ENCODE peak calls at places on chromosomes 6 and 20, in ten cellular contexts. One of them, this sample, is unnamed.

GRCh38 chr6:153231048-153231635 is 100.1 kb upstream of the RGS17 start:
- DNase-seq in AG04450: peak; percentile 2
- DNase-seq in activated T-cell treated with anti-CD3 and anti-CD28 coated beads, Interleukin-2, amount 50 U/mL, for 4 hours: no peak
- DNase-seq in neural progenitor cell: peak; percentile 79
- DNase-seq in glutamatergic neuron: peak; percentile 85
- DNase-seq in activated CD4-positive, CD25-positive, alpha-beta regulatory T cell treated with anti-CD3 and anti-CD28 coated beads, Interleukin-2, amount 50 U/mL, for 16 hours: no peak
- DNase-seq in H7: peak; percentile 28
- DNase-seq in tibial nerve: peak; percentile 35
- DNase-seq in activated CD4-positive, alpha-beta T cell treated with anti-CD3 and anti-CD28 coated beads, Interleukin-2, amount 50 U/mL, for 24 hours: no peak
- DNase-seq in SK-N-MC: no peak
- DNase-seq in this sample: no peak

GRCh38 chr6:20367716-20368485 is 33.8 kb upstream of the E2F3 start:
- DNase-seq in AG04450: no peak
- DNase-seq in activated T-cell treated with anti-CD3 and anti-CD28 coated beads, Interleukin-2, amount 50 U/mL, for 4 hours: peak; percentile 23
- DNase-seq in neural progenitor cell: no peak
- DNase-seq in glutamatergic neuron: no peak
- DNase-seq in activated CD4-positive, CD25-positive, alpha-beta regulatory T cell treated with anti-CD3 and anti-CD28 coated beads, Interleukin-2, amount 50 U/mL, for 16 hours: no peak
- DNase-seq in H7: no peak
- DNase-seq in tibial nerve: no peak
- DNase-seq in activated CD4-positive, alpha-beta T cell treated with anti-CD3 and anti-CD28 coated beads, Interleukin-2, amount 50 U/mL, for 24 hours: no peak
- DNase-seq in SK-N-MC: no peak
- DNase-seq in this sample: no peak

GRCh38 chr6:8526619-8527018 is 91.3 kb upstream of the SLC35B3 start:
- DNase-seq in AG04450: no peak
- DNase-seq in activated T-cell treated with anti-CD3 and anti-CD28 coated beads, Interleukin-2, amount 50 U/mL, for 4 hours: no peak
- DNase-seq in neural progenitor cell: peak; percentile 8
- DNase-seq in glutamatergic neuron: no peak
- DNase-seq in activated CD4-positive, CD25-positive, alpha-beta regulatory T cell treated with anti-CD3 and anti-CD28 coated beads, Interleukin-2, amount 50 U/mL, for 16 hours: no peak
- DNase-seq in H7: peak; percentile 4
- DNase-seq in tibial nerve: no peak
- DNase-seq in activated CD4-positive, alpha-beta T cell treated with anti-CD3 and anti-CD28 coated beads, Interleukin-2, amount 50 U/mL, for 24 hours: no peak
- DNase-seq in SK-N-MC: no peak
- DNase-seq in this sample: no peak

GRCh38 chr20:62511915-62512610 is 36.3 kb upstream of the GATA5 start:
- DNase-seq in AG04450: no peak
- DNase-seq in activated T-cell treated with anti-CD3 and anti-CD28 coated beads, Interleukin-2, amount 50 U/mL, for 4 hours: no peak
- DNase-seq in neural progenitor cell: no peak
- DNase-seq in glutamatergic neuron: peak; percentile 78
- DNase-seq in activated CD4-positive, CD25-positive, alpha-beta regulatory T cell treated with anti-CD3 and anti-CD28 coated beads, Interleukin-2, amount 50 U/mL, for 16 hours: no peak
- DNase-seq in H7: no peak
- DNase-seq in tibial nerve: no peak
- DNase-seq in activated CD4-positive, alpha-beta T cell treated with anti-CD3 and anti-CD28 coated beads, Interleukin-2, amount 50 U/mL, for 24 hours: no peak
- DNase-seq in SK-N-MC: no peak
- DNase-seq in this sample: no peak

GRCh38 chr6:111614833-111615582 is 9.3 kb upstream of the TRAF3IP2 start:
- DNase-seq in AG04450: no peak
- DNase-seq in activated T-cell treated with anti-CD3 and anti-CD28 coated beads, Interleukin-2, amount 50 U/mL, for 4 hours: no peak
- DNase-seq in neural progenitor cell: peak; percentile 67
- DNase-seq in glutamatergic neuron: peak; percentile 65
- DNase-seq in activated CD4-positive, CD25-positive, alpha-beta regulatory T cell treated with anti-CD3 and anti-CD28 coated beads, Interleukin-2, amount 50 U/mL, for 16 hours: no peak
- DNase-seq in H7: peak; percentile 76
- DNase-seq in tibial nerve: no peak
- DNase-seq in activated CD4-positive, alpha-beta T cell treated with anti-CD3 and anti-CD28 coated beads, Interleukin-2, amount 50 U/mL, for 24 hours: no peak
- DNase-seq in SK-N-MC: no peak
- DNase-seq in this sample: no peak

GRCh38 chr6:112443118-112443641 is 96.0 kb downstream of the RFPL4B start:
- DNase-seq in AG04450: no peak
- DNase-seq in activated T-cell treated with anti-CD3 and anti-CD28 coated beads, Interleukin-2, amount 50 U/mL, for 4 hours: no peak
- DNase-seq in neural progenitor cell: peak; percentile 59
- DNase-seq in glutamatergic neuron: no peak
- DNase-seq in activated CD4-positive, CD25-positive, alpha-beta regulatory T cell treated with anti-CD3 and anti-CD28 coated beads, Interleukin-2, amount 50 U/mL, for 16 hours: no peak
- DNase-seq in H7: no peak
- DNase-seq in tibial nerve: no peak
- DNase-seq in activated CD4-positive, alpha-beta T cell treated with anti-CD3 and anti-CD28 coated beads, Interleukin-2, amount 50 U/mL, for 24 hours: no peak
- DNase-seq in SK-N-MC: no peak
- DNase-seq in this sample: no peak

GRCh38 chr6:154350293-154350692 is 6.3 kb downstream of the IPCEF1 start:
- DNase-seq in AG04450: no peak
- DNase-seq in activated T-cell treated with anti-CD3 and anti-CD28 coated beads, Interleukin-2, amount 50 U/mL, for 4 hours: no peak
- DNase-seq in neural progenitor cell: no peak
- DNase-seq in glutamatergic neuron: no peak
- DNase-seq in activated CD4-positive, CD25-positive, alpha-beta regulatory T cell treated with anti-CD3 and anti-CD28 coated beads, Interleukin-2, amount 50 U/mL, for 16 hours: no peak
- DNase-seq in H7: no peak
- DNase-seq in tibial nerve: no peak
- DNase-seq in activated CD4-positive, alpha-beta T cell treated with anti-CD3 and anti-CD28 coated beads, Interleukin-2, amount 50 U/mL, for 24 hours: no peak
- DNase-seq in SK-N-MC: no peak
- DNase-seq in this sample: no peak

GRCh38 chr6:167949121-167949684 is 48.3 kb upstream of the KIF25 start:
- DNase-seq in AG04450: no peak
- DNase-seq in activated T-cell treated with anti-CD3 and anti-CD28 coated beads, Interleukin-2, amount 50 U/mL, for 4 hours: no peak
- DNase-seq in neural progenitor cell: no peak
- DNase-seq in glutamatergic neuron: no peak
- DNase-seq in activated CD4-positive, CD25-positive, alpha-beta regulatory T cell treated with anti-CD3 and anti-CD28 coated beads, Interleukin-2, amount 50 U/mL, for 16 hours: no peak
- DNase-seq in H7: no peak
- DNase-seq in tibial nerve: no peak
- DNase-seq in activated CD4-positive, alpha-beta T cell treated with anti-CD3 and anti-CD28 coated beads, Interleukin-2, amount 50 U/mL, for 24 hours: no peak
- DNase-seq in SK-N-MC: no peak
- DNase-seq in this sample: no peak

GRCh38 chr6:155314773-155315515 is 660 bp upstream of the TFB1M start:
- DNase-seq in AG04450: peak; percentile 51
- DNase-seq in activated T-cell treated with anti-CD3 and anti-CD28 coated beads, Interleukin-2, amount 50 U/mL, for 4 hours: no peak
- DNase-seq in neural progenitor cell: no peak
- DNase-seq in glutamatergic neuron: no peak
- DNase-seq in activated CD4-positive, CD25-positive, alpha-beta regulatory T cell treated with anti-CD3 and anti-CD28 coated beads, Interleukin-2, amount 50 U/mL, for 16 hours: peak; percentile 14
- DNase-seq in H7: no peak
- DNase-seq in tibial nerve: peak; percentile 41
- DNase-seq in activated CD4-positive, alpha-beta T cell treated with anti-CD3 and anti-CD28 coated beads, Interleukin-2, amount 50 U/mL, for 24 hours: peak; percentile 55
- DNase-seq in SK-N-MC: no peak
- DNase-seq in this sample: peak; percentile 33

GRCh38 chr6:157911278-157911677 is 70.4 kb upstream of the SYNJ2 start:
- DNase-seq in AG04450: no peak
- DNase-seq in activated T-cell treated with anti-CD3 and anti-CD28 coated beads, Interleukin-2, amount 50 U/mL, for 4 hours: no peak
- DNase-seq in neural progenitor cell: peak; percentile 17
- DNase-seq in glutamatergic neuron: peak; percentile 61
- DNase-seq in activated CD4-positive, CD25-positive, alpha-beta regulatory T cell treated with anti-CD3 and anti-CD28 coated beads, Interleukin-2, amount 50 U/mL, for 16 hours: no peak
- DNase-seq in H7: peak; percentile 24
- DNase-seq in tibial nerve: no peak
- DNase-seq in activated CD4-positive, alpha-beta T cell treated with anti-CD3 and anti-CD28 coated beads, Interleukin-2, amount 50 U/mL, for 24 hours: no peak
- DNase-seq in SK-N-MC: no peak
- DNase-seq in this sample: no peak

GRCh38 chr20:11880694-11881093 is 37.0 kb upstream of the BTBD3 start:
- DNase-seq in AG04450: no peak
- DNase-seq in activated T-cell treated with anti-CD3 and anti-CD28 coated beads, Interleukin-2, amount 50 U/mL, for 4 hours: no peak
- DNase-seq in neural progenitor cell: no peak
- DNase-seq in glutamatergic neuron: no peak
- DNase-seq in activated CD4-positive, CD25-positive, alpha-beta regulatory T cell treated with anti-CD3 and anti-CD28 coated beads, Interleukin-2, amount 50 U/mL, for 16 hours: no peak
- DNase-seq in H7: no peak
- DNase-seq in tibial nerve: no peak
- DNase-seq in activated CD4-positive, alpha-beta T cell treated with anti-CD3 and anti-CD28 coated beads, Interleukin-2, amount 50 U/mL, for 24 hours: no peak
- DNase-seq in SK-N-MC: no peak
- DNase-seq in this sample: no peak

GRCh38 chr6:13766201-13766634 is 48.1 kb downstream of the MCUR1 start:
- DNase-seq in AG04450: no peak
- DNase-seq in activated T-cell treated with anti-CD3 and anti-CD28 coated beads, Interleukin-2, amount 50 U/mL, for 4 hours: no peak
- DNase-seq in neural progenitor cell: no peak
- DNase-seq in glutamatergic neuron: no peak
- DNase-seq in activated CD4-positive, CD25-positive, alpha-beta regulatory T cell treated with anti-CD3 and anti-CD28 coated beads, Interleukin-2, amount 50 U/mL, for 16 hours: no peak
- DNase-seq in H7: no peak
- DNase-seq in tibial nerve: no peak
- DNase-seq in activated CD4-positive, alpha-beta T cell treated with anti-CD3 and anti-CD28 coated beads, Interleukin-2, amount 50 U/mL, for 24 hours: no peak
- DNase-seq in SK-N-MC: no peak
- DNase-seq in this sample: no peak

GRCh38 chr20:1823421-1823892 is 71.8 kb upstream of the SIRPA start:
- DNase-seq in AG04450: no peak
- DNase-seq in activated T-cell treated with anti-CD3 and anti-CD28 coated beads, Interleukin-2, amount 50 U/mL, for 4 hours: no peak
- DNase-seq in neural progenitor cell: no peak
- DNase-seq in glutamatergic neuron: no peak
- DNase-seq in activated CD4-positive, CD25-positive, alpha-beta regulatory T cell treated with anti-CD3 and anti-CD28 coated beads, Interleukin-2, amount 50 U/mL, for 16 hours: no peak
- DNase-seq in H7: no peak
- DNase-seq in tibial nerve: no peak
- DNase-seq in activated CD4-positive, alpha-beta T cell treated with anti-CD3 and anti-CD28 coated beads, Interleukin-2, amount 50 U/mL, for 24 hours: no peak
- DNase-seq in SK-N-MC: no peak
- DNase-seq in this sample: no peak

GRCh38 chr6:116714296-116714695 is 33.3 kb downstream of the KPNA5 start:
- DNase-seq in AG04450: no peak
- DNase-seq in activated T-cell treated with anti-CD3 and anti-CD28 coated beads, Interleukin-2, amount 50 U/mL, for 4 hours: no peak
- DNase-seq in neural progenitor cell: no peak
- DNase-seq in glutamatergic neuron: no peak
- DNase-seq in activated CD4-positive, CD25-positive, alpha-beta regulatory T cell treated with anti-CD3 and anti-CD28 coated beads, Interleukin-2, amount 50 U/mL, for 16 hours: no peak
- DNase-seq in H7: no peak
- DNase-seq in tibial nerve: no peak
- DNase-seq in activated CD4-positive, alpha-beta T cell treated with anti-CD3 and anti-CD28 coated beads, Interleukin-2, amount 50 U/mL, for 24 hours: no peak
- DNase-seq in SK-N-MC: no peak
- DNase-seq in this sample: no peak

GRCh38 chr20:46990017-46990810 is 95.6 kb downstream of the EYA2 start:
- DNase-seq in AG04450: no peak
- DNase-seq in activated T-cell treated with anti-CD3 and anti-CD28 coated beads, Interleukin-2, amount 50 U/mL, for 4 hours: no peak
- DNase-seq in neural progenitor cell: peak; percentile 78
- DNase-seq in glutamatergic neuron: no peak
- DNase-seq in activated CD4-positive, CD25-positive, alpha-beta regulatory T cell treated with anti-CD3 and anti-CD28 coated beads, Interleukin-2, amount 50 U/mL, for 16 hours: no peak
- DNase-seq in H7: no peak
- DNase-seq in tibial nerve: no peak
- DNase-seq in activated CD4-positive, alpha-beta T cell treated with anti-CD3 and anti-CD28 coated beads, Interleukin-2, amount 50 U/mL, for 24 hours: no peak
- DNase-seq in SK-N-MC: no peak
- DNase-seq in this sample: no peak

GRCh38 chr6:26053929-26054658 is 33.1 kb upstream of the HFE start:
- DNase-seq in AG04450: no peak
- DNase-seq in activated T-cell treated with anti-CD3 and anti-CD28 coated beads, Interleukin-2, amount 50 U/mL, for 4 hours: no peak
- DNase-seq in neural progenitor cell: no peak
- DNase-seq in glutamatergic neuron: no peak
- DNase-seq in activated CD4-positive, CD25-positive, alpha-beta regulatory T cell treated with anti-CD3 and anti-CD28 coated beads, Interleukin-2, amount 50 U/mL, for 16 hours: no peak
- DNase-seq in H7: no peak
- DNase-seq in tibial nerve: no peak
- DNase-seq in activated CD4-positive, alpha-beta T cell treated with anti-CD3 and anti-CD28 coated beads, Interleukin-2, amount 50 U/mL, for 24 hours: no peak
- DNase-seq in SK-N-MC: no peak
- DNase-seq in this sample: no peak

GRCh38 chr20:33915726-33916331 is 77.9 kb upstream of the RALY start:
- DNase-seq in AG04450: no peak
- DNase-seq in activated T-cell treated with anti-CD3 and anti-CD28 coated beads, Interleukin-2, amount 50 U/mL, for 4 hours: peak; percentile 55
- DNase-seq in neural progenitor cell: peak; percentile 33
- DNase-seq in glutamatergic neuron: peak; percentile 28
- DNase-seq in activated CD4-positive, CD25-positive, alpha-beta regulatory T cell treated with anti-CD3 and anti-CD28 coated beads, Interleukin-2, amount 50 U/mL, for 16 hours: no peak
- DNase-seq in H7: peak; percentile 87
- DNase-seq in tibial nerve: no peak
- DNase-seq in activated CD4-positive, alpha-beta T cell treated with anti-CD3 and anti-CD28 coated beads, Interleukin-2, amount 50 U/mL, for 24 hours: peak; percentile 46
- DNase-seq in SK-N-MC: no peak
- DNase-seq in this sample: peak; percentile 21